ENCODE peak calls at places on chromosomes 11 and 22, in eight cellular contexts. R is NCI-H2029, K is Karpas-422, M is HEK293T, C is H4, D is NCI-H2081, Q is IMR-90, O is mesendoderm. B is an unnamed sample.

GRCh38 chr11:131904756-131905155 is 534.3 kb downstream of the NTM start:
- DNase-seq in R (no peak), K (no peak), M (no peak), C (no peak), D (no peak), Q (no peak), O (peak; percentile 93), B (no peak)

GRCh38 chr11:103624708-103625623 is 411.5 kb upstream of the DDI1 start:
- DNase-seq in R (no peak), K (no peak), M (no peak), C (peak; percentile 89), D (no peak), Q (peak; percentile 98), O (peak; percentile 93), B (no peak)

GRCh38 chr11:19742595-19743292 is 30.1 kb downstream of the NAV2 start:
- DNase-seq in R (peak; percentile 59), K (peak; percentile 82), M (peak; percentile 71), C (peak; percentile 80), D (peak; percentile 68), Q (peak; percentile 79), O (peak; percentile 86), B (peak; percentile 45)

GRCh38 chr11:1085440-1086170 is 10.9 kb downstream of the MUC2 start:
- DNase-seq in R (no peak), K (no peak), M (no peak), C (no peak), D (no peak), Q (no peak), O (no peak), B (no peak)

GRCh38 chr22:38882972-38883622 is 11.1 kb upstream of the CBX6 start:
- DNase-seq in R (no peak), K (peak; percentile 35), M (no peak), C (no peak), D (no peak), Q (no peak), O (no peak), B (no peak)

GRCh38 chr22:48779661-48780596 is 1047.7 kb downstream of the BRD1 start:
- DNase-seq in R (no peak), K (no peak), M (no peak), C (no peak), D (no peak), Q (no peak), O (no peak), B (no peak)

GRCh38 chr11:134045799-134046635 is 22.9 kb upstream of the JAM3 start:
- DNase-seq in R (peak; percentile 38), K (peak; percentile 78), M (no peak), C (no peak), D (peak; percentile 74), Q (no peak), O (peak; percentile 60), B (peak; percentile 30)

GRCh38 chr11:36110698-36111410 is 167.0 kb downstream of the LDLRAD3 start:
- DNase-seq in R (no peak), K (no peak), M (no peak), C (no peak), D (peak; percentile 73), Q (no peak), O (peak; percentile 68), B (no peak)

GRCh38 chr11:68574308-68574707 is 110.0 kb upstream of the GAL start:
- DNase-seq in R (peak; percentile 30), K (no peak), M (no peak), C (no peak), D (no peak), Q (peak; percentile 75), O (no peak), B (no peak)

GRCh38 chr11:18075444-18075843 is 29.4 kb upstream of the TPH1 start:
- DNase-seq in R (no peak), K (no peak), M (no peak), C (no peak), D (no peak), Q (no peak), O (no peak), B (no peak)

GRCh38 chr11:57322881-57323467 is 1.8 kb downstream of the TNKS1BP1 start:
- DNase-seq in R (no peak), K (no peak), M (no peak), C (no peak), D (no peak), Q (no peak), O (peak; percentile 87), B (no peak)

GRCh38 chr11:133929401-133930052 is 27.2 kb downstream of the IGSF9B start:
- DNase-seq in R (no peak), K (no peak), M (no peak), C (no peak), D (no peak), Q (no peak), O (no peak), B (no peak)

GRCh38 chr11:2271327-2272240 is 1.2 kb upstream of the ASCL2 start:
- DNase-seq in R (no peak), K (no peak), M (no peak), C (no peak), D (no peak), Q (no peak), O (no peak), B (no peak)

GRCh38 chr11:11577932-11578331 is 43.9 kb downstream of the GALNT18 start:
- DNase-seq in R (no peak), K (no peak), M (no peak), C (no peak), D (no peak), Q (no peak), O (no peak), B (no peak)

GRCh38 chr11:11569936-11570491 is 51.8 kb downstream of the GALNT18 start:
- DNase-seq in R (peak; percentile 68), K (no peak), M (no peak), C (peak; percentile 60), D (no peak), Q (no peak), O (no peak), B (no peak)

GRCh38 chr11:74806267-74806666 is 57.6 kb downstream of the RNF169 start:
- DNase-seq in R (no peak), K (no peak), M (no peak), C (no peak), D (no peak), Q (no peak), O (no peak), B (no peak)

GRCh38 chr11:27207025-27207650 is 155.9 kb downstream of the CCDC34 start:
- DNase-seq in R (peak; percentile 10), K (no peak), M (no peak), C (peak; percentile 63), D (no peak), Q (no peak), O (no peak), B (no peak)

GRCh38 chr11:117290809-117291396 is at the start of gene BACE1-AS:
- DNase-seq in R (no peak), K (no peak), M (no peak), C (no peak), D (no peak), Q (no peak), O (no peak), B (no peak)

GRCh38 chr22:27299181-27300085 is 502.1 kb downstream of the MN1 start:
- DNase-seq in R (no peak), K (no peak), M (no peak), C (no peak), D (no peak), Q (no peak), O (peak; percentile 12), B (peak; percentile 22)

GRCh38 chr11:66136752-66137123 is 66.7 kb downstream of the PACS1 start:
- DNase-seq in R (no peak), K (no peak), M (no peak), C (no peak), D (no peak), Q (peak; percentile 87), O (no peak), B (no peak)

GRCh38 chr11:65423516-65424199 is 1.1 kb downstream of the NEAT1 start:
- DNase-seq in R (no peak), K (peak; percentile 69), M (no peak), C (no peak), D (no peak), Q (peak; percentile 32), O (no peak), B (no peak)

B was measured in NCI-H1694 treated with DMSO at 0.1 percent for 48 hours.